ENCODE peak calls at places on chromosome 14, in six cellular contexts. Q is mammary epithelial cell; W is DND-41; M is CD8-positive, alpha-beta memory T cell; A is endothelial cell of umbilical vein; S is GM23248. O is an unnamed sample.

GRCh38 chr14:63510538-63510937 is 32.6 kb downstream of the PPP2R5E start:
- DNase-seq in W (peak; percentile 29), S (no peak), Q (no peak), M (peak; percentile 26), A (no peak), O (no peak)

GRCh38 chr14:64293976-64294671 is at the start of gene ESR2:
- DNase-seq in A (peak; percentile 49), S (peak; percentile 57), W (peak; percentile 52), Q (no peak), M (peak; percentile 12), O (peak; percentile 24)

GRCh38 chr14:89616425-89617141 is 199.6 kb upstream of the FOXN3 start:
- DNase-seq in S (peak; percentile 62), M (peak; percentile 80), W (peak; percentile 34), A (peak; percentile 28), Q (no peak), O (peak; percentile 83)

GRCh38 chr14:77912754-77913556 is 113.0 kb downstream of the ADCK1 start:
- DNase-seq in M (no peak), Q (no peak), A (no peak), S (no peak), W (no peak), O (no peak)

GRCh38 chr14:50797250-50798047 is 33.5 kb downstream of the NIN start:
- DNase-seq in A (no peak), W (no peak), S (no peak), M (no peak), Q (no peak), O (no peak)

GRCh38 chr14:77508249-77508648 is 9.6 kb upstream of the ISM2 start:
- DNase-seq in S (peak; percentile 59), W (no peak), Q (peak; percentile 39), A (no peak), M (no peak), O (no peak)

GRCh38 chr14:53947452-53948180 is 9.0 kb downstream of the BMP4 start:
- DNase-seq in Q (no peak), M (no peak), W (no peak), A (peak; percentile 77), S (no peak), O (no peak)

GRCh38 chr14:98634043-98634820 is 637.8 kb downstream of the BCL11B start:
- DNase-seq in M (no peak), S (no peak), W (no peak), Q (no peak), A (no peak), O (no peak)

GRCh38 chr14:105490318-105490571 is 801 bp upstream of the TEDC1 start:
- DNase-seq in W (no peak), M (no peak), A (no peak), Q (no peak), S (no peak), O (no peak)

GRCh38 chr14:59964251-59965007 is 44.5 kb downstream of the LRRC9 start:
- DNase-seq in W (no peak), A (no peak), Q (no peak), M (no peak), S (peak; percentile 28), O (no peak)

GRCh38 chr14:30681752-30682355 is 59.7 kb downstream of the SCFD1 start:
- DNase-seq in W (no peak), A (peak; percentile 19), M (no peak), Q (no peak), S (peak; percentile 50), O (no peak)

GRCh38 chr14:101889898-101890297 is 74.5 kb upstream of the DYNC1H1 start:
- DNase-seq in S (peak; percentile 29), A (peak; percentile 6), W (no peak), Q (no peak), M (no peak), O (no peak)

GRCh38 chr14:33842299-33842698 is 108.6 kb downstream of the EGLN3 start:
- DNase-seq in W (no peak), A (no peak), S (peak; percentile 14), Q (peak; percentile 83), M (no peak), O (no peak)

GRCh38 chr14:65159281-65160062 is 57.2 kb upstream of the MAX start:
- DNase-seq in S (no peak), M (no peak), A (no peak), W (no peak), Q (no peak), O (no peak)

GRCh38 chr14:32584079-32584478 is 255.0 kb downstream of the AKAP6 start:
- DNase-seq in Q (peak; percentile 94), M (no peak), W (no peak), S (no peak), A (no peak), O (no peak)

GRCh38 chr14:61694830-61695694 is at the start of gene HIF1A:
- DNase-seq in Q (peak; percentile 99), A (peak; percentile 99), S (peak; percentile 100), W (peak; percentile 97), M (peak; percentile 96), O (peak; percentile 97)

GRCh38 chr14:33210304-33210703 is 271.6 kb downstream of the NPAS3 start:
- DNase-seq in Q (no peak), M (no peak), W (peak; percentile 35), A (peak; percentile 2), S (peak; percentile 41), O (no peak)

GRCh38 chr14:35808076-35808657 is 928 bp downstream of the RALGAPA1 start:
- DNase-seq in W (peak; percentile 33), M (no peak), S (peak; percentile 69), Q (peak; percentile 58), A (peak; percentile 65), O (peak; percentile 11)

GRCh38 chr14:75023108-75023507 is 20.4 kb downstream of the EIF2B2 start:
- DNase-seq in S (peak; percentile 16), W (no peak), Q (no peak), M (no peak), A (no peak), O (no peak)

GRCh38 chr14:51821822-51822221 is 38.6 kb upstream of the GNG2 start:
- DNase-seq in M (no peak), A (no peak), Q (no peak), S (peak; percentile 54), W (no peak), O (no peak)

GRCh38 chr14:68476212-68476964 is 316.5 kb downstream of the ZFP36L1 start:
- DNase-seq in A (peak; percentile 72), W (no peak), Q (peak; percentile 93), M (no peak), S (peak; percentile 96), O (no peak)

GRCh38 chr14:67623114-67623513 is 3.4 kb downstream of the ARG2 start:
- DNase-seq in Q (peak; percentile 90), M (no peak), S (peak; percentile 57), W (peak; percentile 13), A (peak; percentile 83), O (no peak)

GRCh38 chr14:64956697-64957412 is 14.3 kb upstream of the GPX2 start:
- DNase-seq in W (no peak), M (no peak), Q (no peak), A (no peak), S (no peak), O (no peak)

GRCh38 chr14:72962829-72963312 is 36.6 kb downstream of the DCAF4 start:
- DNase-seq in W (no peak), S (peak; percentile 87), Q (peak; percentile 89), M (no peak), A (peak; percentile 27), O (no peak)

GRCh38 chr14:101922866-101923265 is 41.5 kb upstream of the DYNC1H1 start:
- DNase-seq in Q (no peak), S (no peak), A (no peak), M (no peak), W (no peak), O (no peak)

GRCh38 chr14:65502676-65503124 is 90.2 kb downstream of the FUT8 start:
- DNase-seq in W (no peak), A (no peak), M (no peak), S (peak; percentile 59), Q (peak; percentile 77), O (no peak)

GRCh38 chr14:55873229-55873628 is 245.0 kb upstream of the PELI2 start:
- DNase-seq in A (no peak), Q (no peak), S (no peak), W (no peak), M (no peak), O (no peak)

GRCh38 chr14:80425686-80426085 is 214.4 kb upstream of the DIO2 start:
- DNase-seq in A (peak; percentile 85), Q (peak; percentile 91), M (no peak), W (no peak), S (peak; percentile 94), O (no peak)

GRCh38 chr14:55267816-55268215 is 3.4 kb upstream of the FBXO34 start:
- DNase-seq in Q (no peak), M (no peak), S (peak; percentile 13), A (no peak), W (no peak), O (no peak)

GRCh38 chr14:88005050-88005481 is at the start of gene GPR65:
- DNase-seq in W (peak; percentile 61), A (no peak), S (peak; percentile 24), M (peak; percentile 70), Q (no peak), O (peak; percentile 67)

GRCh38 chr14:96204151-96205058 is at the start of gene BDKRB2:
- DNase-seq in M (no peak), Q (peak; percentile 85), A (peak; percentile 33), W (no peak), S (peak; percentile 95), O (no peak)

GRCh38 chr14:91360490-91361235 is 57.0 kb downstream of the CCDC88C start:
- DNase-seq in S (no peak), Q (no peak), A (no peak), W (no peak), M (no peak), O (no peak)
- H3K4me3 ChIP-seq in S (no peak overlapping the region), Q (no peak overlapping the region), A (no peak overlapping the region), W (no peak overlapping the region), M (no peak overlapping the region), O (no peak overlapping the region)

GRCh38 chr14:20499108-20499507 is 6.2 kb upstream of the RNASE10 start:
- DNase-seq in W (no peak), S (no peak), Q (peak; percentile 33), M (no peak), A (peak; percentile 76), O (no peak)
- H3K36me3 ChIP-seq in W (no peaks in the 10 kb centered on the region), S (no peaks in the 10 kb centered on the region), Q (no peaks in the 10 kb centered on the region), M (no peaks in the 10 kb centered on the region), A (no peaks in the 10 kb centered on the region), O (no peaks in the 10 kb centered on the region)

GRCh38 chr14:90995785-90996184 is 64.7 kb downstream of the RPS6KA5 start:
- DNase-seq in M (no peak), A (no peak), S (no peak), W (no peak), Q (no peak), O (no peak)

GRCh38 chr14:90996967-90997366 is 63.5 kb downstream of the RPS6KA5 start:
- DNase-seq in W (no peak), A (no peak), M (no peak), S (no peak), Q (no peak), O (no peak)

GRCh38 chr14:90993792-90994191 is 66.6 kb downstream of the RPS6KA5 start:
- DNase-seq in M (no peak), S (no peak), Q (no peak), A (no peak), W (no peak), O (no peak)

GRCh38 chr14:91004987-91005386 is 55.5 kb downstream of the RPS6KA5 start:
- DNase-seq in S (no peak), M (no peak), Q (no peak), W (no peak), A (no peak), O (no peak)

GRCh38 chr14:90999299-90999698 is 61.1 kb downstream of the RPS6KA5 start:
- DNase-seq in A (no peak), Q (no peak), M (no peak), S (no peak), W (no peak), O (no peak)
- H3K27ac ChIP-seq in A (no peak overlapping the region), Q (no peak overlapping the region), M (no peak overlapping the region), S (no peak overlapping the region), W (no peak overlapping the region), O (no peak overlapping the region)

GRCh38 chr14:93984987-93985410 is 8.6 kb upstream of the ASB2 start:
- DNase-seq in W (no peak), S (peak; percentile 85), M (no peak), A (no peak), Q (peak; percentile 54), O (no peak)
- H3K4me3 ChIP-seq in W (no peak overlapping the region), S (no peak overlapping the region), M (no peak overlapping the region), A (no peak overlapping the region), Q (no peak overlapping the region), O (no peak overlapping the region)